ENCODE peak calls at places on chromosomes 6 and 20, in eight cellular contexts. L is keratinocyte, J is AG10803, C is dorsolateral prefrontal cortex, F is astrocyte of the spinal cord, T is endodermal cell, G is transverse colon, A is MM.1S. I is an unnamed sample.

GRCh38 chr20:35768731-35769664 is 2.8 kb upstream of the PHF20 start:
- DNase-seq in L (peak), J (peak), C (peak), F (peak), T (peak), G (peak), A (no peak), I (peak)

GRCh38 chr20:25622450-25623224 is 1.2 kb downstream of the NANP start:
- DNase-seq in L (no peak), J (no peak), C (no peak), F (peak), T (no peak), G (no peak), A (no peak), I (no peak)

GRCh38 chr20:47770931-47771330 is 14.3 kb downstream of the SULF2 start:
- DNase-seq in L (no peak), J (no peak), C (no peak), F (no peak), T (no peak), G (no peak), A (no peak), I (no peak)

GRCh38 chr6:168208854-168209253 is 110.7 kb downstream of the DACT2 start:
- DNase-seq in L (no peak), J (no peak), C (no peak), F (no peak), T (peak), G (no peak), A (no peak), I (no peak)

GRCh38 chr6:143583542-143584330 is 72.2 kb upstream of the FUCA2 start:
- DNase-seq in L (no peak), J (peak), C (no peak), F (peak), T (no peak), G (no peak), A (no peak), I (peak)

GRCh38 chr6:96610019-96610418 is 47.1 kb downstream of the FHL5 start:
- DNase-seq in L (no peak), J (no peak), C (no peak), F (no peak), T (no peak), G (no peak), A (no peak), I (no peak)

GRCh38 chr20:51966296-51966971 is 164.1 kb upstream of the SALL4 start:
- DNase-seq in L (peak), J (peak), C (no peak), F (peak), T (peak), G (peak), A (peak), I (peak)

GRCh38 chr6:20919677-20920385 is 385.6 kb downstream of the CDKAL1 start:
- DNase-seq in L (no peak), J (peak), C (no peak), F (no peak), T (no peak), G (no peak), A (no peak), I (peak)

GRCh38 chr6:5992551-5993225 is 14.0 kb downstream of the NRN1 start:
- DNase-seq in L (no peak), J (no peak), C (no peak), F (no peak), T (peak), G (no peak), A (no peak), I (no peak)

GRCh38 chr20:56143759-56144158 is 104.8 kb upstream of the MC3R start:
- DNase-seq in L (no peak), J (no peak), C (no peak), F (no peak), T (no peak), G (no peak), A (no peak), I (no peak)

GRCh38 chr6:116268589-116269293 is 11.0 kb downstream of the TSPYL1 start:
- DNase-seq in L (peak), J (peak), C (no peak), F (peak), T (no peak), G (no peak), A (peak), I (peak)

GRCh38 chr20:61525781-61526431 is 273.8 kb downstream of the CDH4 start:
- DNase-seq in L (no peak), J (peak), C (no peak), F (no peak), T (no peak), G (no peak), A (no peak), I (no peak)

GRCh38 chr6:89597988-89598387 is 40.6 kb downstream of the LYRM2 start:
- DNase-seq in L (no peak), J (peak), C (no peak), F (peak), T (peak), G (no peak), A (no peak), I (peak)

GRCh38 chr6:88165877-88166492 is at the start of gene CNR1:
- DNase-seq in L (no peak), J (peak), C (no peak), F (no peak), T (peak), G (peak), A (peak), I (peak)

GRCh38 chr20:44448753-44449546 is 26.7 kb upstream of the TTPAL start:
- DNase-seq in L (peak), J (no peak), C (no peak), F (no peak), T (peak), G (peak), A (peak), I (peak)

GRCh38 chr6:134553941-134554340 is 236.0 kb upstream of the SGK1 start:
- DNase-seq in L (no peak), J (peak), C (no peak), F (no peak), T (no peak), G (no peak), A (no peak), I (peak)

GRCh38 chr20:17936791-17937687 is 31.6 kb downstream of the SNX5 start:
- DNase-seq in L (no peak), J (peak), C (no peak), F (peak), T (peak), G (peak), A (no peak), I (peak)

GRCh38 chr6:75431379-75431778 is 62.2 kb downstream of the FILIP1 start:
- DNase-seq in L (no peak), J (no peak), C (no peak), F (peak), T (no peak), G (no peak), A (peak), I (peak)

GRCh38 chr6:5337573-5337972 is 76.3 kb downstream of the FARS2 start:
- DNase-seq in L (no peak), J (peak), C (no peak), F (peak), T (no peak), G (no peak), A (no peak), I (peak)

GRCh38 chr6:142925575-142926110 is 19.3 kb downstream of the HIVEP2 start:
- DNase-seq in L (no peak), J (peak), C (no peak), F (peak), T (no peak), G (no peak), A (no peak), I (peak)

GRCh38 chr6:162177733-162178132 is 549.8 kb downstream of the PRKN start:
- DNase-seq in L (no peak), J (no peak), C (peak), F (peak), T (peak), G (no peak), A (no peak), I (no peak)

GRCh38 chr20:63915471-63915870 is 20.5 kb downstream of the DNAJC5 start:
- DNase-seq in L (no peak), J (no peak), C (peak), F (no peak), T (no peak), G (no peak), A (no peak), I (no peak)

GRCh38 chr6:147205690-147206600 is 1.7 kb downstream of the STXBP5 start:
- DNase-seq in L (no peak), J (peak), C (no peak), F (no peak), T (no peak), G (peak), A (no peak), I (peak)

GRCh38 chr6:20866038-20866437 is 331.8 kb downstream of the CDKAL1 start:
- DNase-seq in L (no peak), J (no peak), C (no peak), F (no peak), T (no peak), G (no peak), A (no peak), I (no peak)

GRCh38 chr6:36920049-36920448 is 34.3 kb downstream of the C6orf89 start:
- DNase-seq in L (no peak), J (no peak), C (no peak), F (no peak), T (no peak), G (no peak), A (no peak), I (no peak)

GRCh38 chr20:17794400-17794799 is 94.6 kb downstream of the BANF2 start:
- DNase-seq in L (no peak), J (no peak), C (peak), F (no peak), T (no peak), G (no peak), A (no peak), I (no peak)

GRCh38 chr20:53712212-53712977 is 118.8 kb upstream of the ZNF217 start:
- DNase-seq in L (no peak), J (no peak), C (no peak), F (no peak), T (peak), G (no peak), A (no peak), I (no peak)

GRCh38 chr6:110537208-110538123 is 61.1 kb upstream of the SLC22A16 start:
- DNase-seq in L (peak), J (peak), C (no peak), F (peak), T (no peak), G (no peak), A (no peak), I (peak)

GRCh38 chr6:18308070-18308735 is 43.9 kb upstream of the DEK start:
- DNase-seq in L (no peak), J (peak), C (no peak), F (peak), T (no peak), G (no peak), A (no peak), I (no peak)

GRCh38 chr6:16241321-16241689 is 2.9 kb downstream of the GMPR start:
- DNase-seq in L (no peak), J (no peak), C (no peak), F (no peak), T (no peak), G (no peak), A (no peak), I (no peak)

GRCh38 chr6:110337481-110337880 is 20.7 kb downstream of the METTL24 start:
- DNase-seq in L (no peak), J (peak), C (no peak), F (no peak), T (no peak), G (no peak), A (no peak), I (no peak)

GRCh38 chr20:61925555-61926252 is 140.0 kb downstream of the TAF4 start:
- DNase-seq in L (no peak), J (peak), C (no peak), F (peak), T (no peak), G (no peak), A (no peak), I (peak)

GRCh38 chr20:60906555-60906954 is 345.5 kb upstream of the CDH4 start:
- DNase-seq in L (no peak), J (no peak), C (no peak), F (no peak), T (no peak), G (no peak), A (no peak), I (no peak)

GRCh38 chr6:145891126-145891525 is 73.0 kb downstream of the SHPRH start:
- DNase-seq in L (no peak), J (peak), C (no peak), F (peak), T (no peak), G (no peak), A (no peak), I (peak)

GRCh38 chr6:142857609-142858195 is 87.3 kb downstream of the HIVEP2 start:
- DNase-seq in L (no peak), J (no peak), C (no peak), F (no peak), T (no peak), G (no peak), A (no peak), I (no peak)

GRCh38 chr6:112881828-112882227 is 534.7 kb downstream of the RFPL4B start:
- DNase-seq in L (no peak), J (peak), C (no peak), F (no peak), T (no peak), G (no peak), A (no peak), I (no peak)

GRCh38 chr6:107491791-107492674 is 2.1 kb downstream of the SOBP start:
- DNase-seq in L (no peak), J (peak), C (peak), F (peak), T (no peak), G (no peak), A (no peak), I (peak)

GRCh38 chr6:37758647-37759046 is 60.9 kb upstream of the ZFAND3 start:
- DNase-seq in L (no peak), J (no peak), C (no peak), F (no peak), T (no peak), G (no peak), A (no peak), I (no peak)

GRCh38 chr6:4125500-4125899 is 9.9 kb downstream of the ECI2 start:
- DNase-seq in L (no peak), J (no peak), C (no peak), F (no peak), T (no peak), G (no peak), A (no peak), I (no peak)

GRCh38 chr6:41239467-41240159 is 11.5 kb downstream of the TREML4 start:
- DNase-seq in L (no peak), J (no peak), C (no peak), F (no peak), T (peak), G (no peak), A (no peak), I (no peak)
- H3K4me3 ChIP-seq in L (no peak), J (no peak), C (no peak), F (no peak), T (peak), G (no peak), A (no peak), I (no peak)

DNA sequence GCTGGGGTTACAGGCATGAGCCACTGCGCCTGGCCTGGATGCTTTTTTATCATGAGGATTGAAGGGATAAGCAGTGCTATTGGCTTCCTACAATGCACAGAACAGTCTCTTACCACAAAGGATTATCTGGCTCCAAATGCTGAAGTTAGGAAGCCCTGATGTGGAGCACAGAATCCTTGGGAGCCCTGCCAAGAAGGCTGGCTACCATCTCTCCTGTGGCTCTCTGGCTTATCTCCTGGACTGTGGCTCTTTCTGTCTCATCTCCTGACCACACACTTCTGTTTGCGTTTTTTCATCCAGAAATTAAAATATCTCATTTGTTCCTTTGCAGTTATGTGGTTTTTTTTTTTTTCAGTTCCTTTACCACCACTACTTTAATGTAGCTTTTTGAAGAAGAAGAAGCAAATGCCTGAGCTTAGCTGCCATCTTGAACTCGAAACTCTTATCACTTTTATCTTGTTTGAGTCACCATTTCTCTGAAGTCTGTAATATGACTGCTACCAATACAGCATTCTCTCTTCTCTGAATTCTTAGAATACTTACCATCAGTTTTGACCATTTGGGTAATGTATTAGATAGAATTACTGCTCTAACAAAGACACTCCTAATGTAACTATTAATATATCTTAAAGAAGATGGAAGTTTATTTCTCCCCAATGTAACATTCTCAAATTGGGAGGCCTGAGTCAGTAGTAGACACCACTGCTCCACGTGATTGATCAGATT is 1044.7 kb downstream of the KIF16B start:
- DNase-seq in L (no peak), J (no peak), C (no peak), F (no peak), T (no peak), G (no peak), A (no peak), I (no peak)
- TF ChIP-seq CTCF in L (no peak), J (no peak), C (no peak), F (no peak), T (no peak), G (no peak), A (no peak), I (no peak)

GRCh38 chr6:35453236-35453635 is 1.1 kb downstream of the FANCE start:
- DNase-seq in L (no peak), J (no peak), C (no peak), F (no peak), T (no peak), G (no peak), A (no peak), I (no peak)
- H3K4me3 ChIP-seq in L (peak), J (peak), C (peak), F (peak), T (peak), G (no peak), A (peak), I (no peak)

GRCh38 chr20:33666293-33667244 is at the start of gene ACTL10:
- DNase-seq in L (peak), J (peak), C (peak), F (peak), T (peak), G (peak), A (peak), I (peak)
- TF ChIP-seq CTCF in L (no peak), J (peak), C (peak), F (peak), T (peak), G (peak), A (peak), I (peak)

GRCh38 chr6:136251394-136251793 is 1.3 kb upstream of the MTFR2 start:
- DNase-seq in L (no peak), J (no peak), C (no peak), F (no peak), T (no peak), G (no peak), A (no peak), I (no peak)
- H3K4me3 ChIP-seq in L (no peak), J (no peak), C (no peak), F (no peak), T (peak), G (no peak), A (peak), I (no peak)

GRCh38 chr6:27752038-27752885 is 159.9 kb downstream of the OR2B2 start:
- DNase-seq in L (no peak), J (peak), C (peak), F (peak), T (peak), G (peak), A (peak), I (peak)

GRCh38 chr6:27757307-27757706 is 154.9 kb downstream of the OR2B2 start:
- DNase-seq in L (no peak), J (no peak), C (no peak), F (no peak), T (peak), G (peak), A (peak), I (peak)

GRCh38 chr6:27754408-27754782 is 157.8 kb downstream of the OR2B2 start:
- DNase-seq in L (no peak), J (no peak), C (no peak), F (no peak), T (no peak), G (no peak), A (no peak), I (no peak)

GRCh38 chr6:27755768-27756167 is 156.4 kb downstream of the OR2B2 start:
- DNase-seq in L (no peak), J (no peak), C (no peak), F (no peak), T (no peak), G (no peak), A (no peak), I (no peak)

DNA sequence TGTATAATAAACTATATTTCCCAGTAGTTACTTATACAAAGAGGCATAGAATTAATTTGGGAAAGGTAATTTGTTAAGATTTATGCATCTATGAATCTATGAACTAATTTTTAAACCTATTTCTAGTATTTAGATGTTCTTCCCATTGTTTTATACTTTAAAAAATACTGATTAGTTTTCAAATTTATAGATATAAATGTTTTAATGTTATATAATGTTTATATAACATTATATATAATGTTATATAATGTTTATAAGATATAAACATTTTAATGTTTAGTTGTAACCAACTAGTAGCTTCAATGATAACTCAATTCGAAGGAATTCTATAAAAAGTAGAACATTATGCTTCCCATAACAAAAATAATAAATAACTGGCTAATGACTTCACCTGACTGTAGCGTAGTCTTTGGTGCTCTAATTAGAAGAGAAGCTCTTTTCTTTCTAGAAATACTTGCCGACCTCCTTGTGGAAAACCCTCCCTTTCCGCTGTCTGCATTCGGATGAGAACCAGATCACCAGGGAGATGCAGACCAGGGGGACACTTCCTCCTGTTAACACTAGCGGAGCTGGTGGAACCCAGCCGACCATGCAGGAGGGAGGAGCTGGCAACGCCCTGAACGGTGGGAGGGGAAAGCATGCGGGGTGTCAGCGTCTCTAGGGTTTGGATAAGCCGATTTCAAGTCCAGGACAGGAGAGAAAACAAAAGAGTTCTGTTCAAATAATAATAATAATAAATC is 158.4 kb downstream of the OR2B2 start:
- DNase-seq in L (no peak), J (peak), C (peak), F (peak), T (peak), G (peak), A (peak), I (peak)
- TF ChIP-seq CTCF in L (no peak), J (peak), C (no peak), F (peak), T (peak), G (peak), A (no peak), I (peak)

GRCh38 chr6:33585403-33586107 is 5.5 kb upstream of the BAK1 start:
- DNase-seq in L (no peak), J (peak), C (peak), F (peak), T (peak), G (peak), A (peak), I (peak)
- H3K4me3 ChIP-seq in L (peak), J (no peak), C (peak), F (peak), T (no peak), G (no peak), A (peak), I (no peak)

I was measured in cardiac fibroblast.